ENCODE peak calls at places on chromosomes 2 and 18, in seven cellular contexts. V is Karpas-422; H is gastrocnemius medialis; T is aorta; F is CD8-positive, alpha-beta T cell; Y is lung; L is tibial nerve. R is an unnamed sample. For H3K9me3, the result is how much of the 10 kb centered on the place peaks cover.

GRCh38 chr2:149741646-149742045 is 154.1 kb upstream of the MMADHC start:
- DNase-seq in L (no peak), H (no peak), V (no peak), F (no peak), T (no peak), Y (no peak), R (no peak)

GRCh38 chr2:52222128-52222527 is 1190.2 kb upstream of the NRXN1 start:
- DNase-seq in L (no peak), T (no peak), V (no peak), F (no peak), H (no peak), Y (no peak), R (no peak)

GRCh38 chr2:109124982-109125594 is 3.9 kb upstream of the SH3RF3 start:
- DNase-seq in V (no peak), Y (no peak), F (no peak), L (no peak), H (no peak), T (peak), R (no peak)

GRCh38 chr18:9348079-9348671 is 13.6 kb downstream of the TWSG1 start:
- DNase-seq in T (no peak), Y (no peak), H (no peak), V (no peak), F (no peak), L (no peak), R (no peak)

GRCh38 chr2:119469131-119469530 is 37.5 kb downstream of the TMEM37 start:
- DNase-seq in Y (no peak), T (no peak), F (no peak), H (no peak), V (no peak), L (no peak), R (no peak)

GRCh38 chr2:103959174-103960125 is 894.5 kb upstream of the POU3F3 start:
- DNase-seq in T (no peak), V (peak), F (no peak), L (no peak), H (no peak), Y (no peak), R (peak)

GRCh38 chr2:85353876-85354285 is 447 bp downstream of the RETSAT start:
- DNase-seq in Y (peak), T (no peak), V (peak), H (peak), L (no peak), F (no peak), R (peak)

GRCh38 chr2:217711236-217711635 is 291.6 kb downstream of the TNS1 start:
- DNase-seq in L (no peak), H (no peak), T (no peak), F (no peak), V (no peak), Y (no peak), R (peak)

GRCh38 chr18:21313576-21313975 is 71.5 kb downstream of the GREB1L start:
- DNase-seq in V (no peak), T (no peak), Y (no peak), L (no peak), F (no peak), H (no peak), R (no peak)

DNA sequence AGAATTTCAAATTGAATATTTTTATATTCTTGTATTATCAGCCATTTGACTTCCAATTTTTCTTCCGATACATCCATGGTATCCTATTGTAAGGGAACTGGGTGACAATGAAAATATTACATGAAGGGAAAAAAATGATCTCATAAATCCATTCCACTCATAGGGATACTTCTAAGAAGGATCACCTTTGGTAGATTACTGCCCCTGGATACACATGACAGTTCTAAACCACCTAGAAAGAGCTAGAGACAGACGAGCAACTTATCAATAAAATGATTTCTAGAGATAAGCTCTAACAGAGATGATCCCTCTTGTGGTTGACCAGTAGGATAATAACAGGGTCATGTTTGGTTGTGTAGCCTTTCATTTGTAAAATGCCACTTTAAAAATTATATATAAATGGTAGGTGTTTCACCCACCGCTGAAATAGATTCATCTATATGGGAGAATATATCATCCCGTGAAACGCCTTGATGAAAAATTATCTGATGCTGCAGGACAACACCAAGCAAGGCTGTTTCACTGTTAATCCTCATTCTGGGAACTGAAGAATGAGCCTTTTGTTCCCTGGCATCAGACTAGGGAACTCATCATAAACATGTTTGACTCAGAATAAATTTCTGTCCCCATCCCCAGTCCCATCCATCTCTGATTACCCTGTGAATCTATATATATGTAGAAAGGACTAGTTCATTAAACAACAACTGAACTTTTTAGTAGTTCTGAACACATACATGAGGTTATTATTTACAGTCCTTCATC is 180.0 kb downstream of the TCF4 start:
- DNase-seq in T (no peak), V (no peak), L (no peak), F (no peak), Y (no peak), H (no peak), R (no peak)
- H3K27ac ChIP-seq in T (no peak), V (no peak), L (no peak), F (no peak), Y (no peak), H (peak), R (no peak)

GRCh38 chr2:47506436-47506835 is 103.5 kb downstream of the MSH2 start:
- DNase-seq in H (no peak), F (no peak), V (peak), Y (no peak), L (no peak), T (no peak), R (no peak)
- H3K9me3 ChIP-seq in H (under half), F (under half), V (under half), Y (under half), L (under half), T (under half), R (under half)

DNA sequence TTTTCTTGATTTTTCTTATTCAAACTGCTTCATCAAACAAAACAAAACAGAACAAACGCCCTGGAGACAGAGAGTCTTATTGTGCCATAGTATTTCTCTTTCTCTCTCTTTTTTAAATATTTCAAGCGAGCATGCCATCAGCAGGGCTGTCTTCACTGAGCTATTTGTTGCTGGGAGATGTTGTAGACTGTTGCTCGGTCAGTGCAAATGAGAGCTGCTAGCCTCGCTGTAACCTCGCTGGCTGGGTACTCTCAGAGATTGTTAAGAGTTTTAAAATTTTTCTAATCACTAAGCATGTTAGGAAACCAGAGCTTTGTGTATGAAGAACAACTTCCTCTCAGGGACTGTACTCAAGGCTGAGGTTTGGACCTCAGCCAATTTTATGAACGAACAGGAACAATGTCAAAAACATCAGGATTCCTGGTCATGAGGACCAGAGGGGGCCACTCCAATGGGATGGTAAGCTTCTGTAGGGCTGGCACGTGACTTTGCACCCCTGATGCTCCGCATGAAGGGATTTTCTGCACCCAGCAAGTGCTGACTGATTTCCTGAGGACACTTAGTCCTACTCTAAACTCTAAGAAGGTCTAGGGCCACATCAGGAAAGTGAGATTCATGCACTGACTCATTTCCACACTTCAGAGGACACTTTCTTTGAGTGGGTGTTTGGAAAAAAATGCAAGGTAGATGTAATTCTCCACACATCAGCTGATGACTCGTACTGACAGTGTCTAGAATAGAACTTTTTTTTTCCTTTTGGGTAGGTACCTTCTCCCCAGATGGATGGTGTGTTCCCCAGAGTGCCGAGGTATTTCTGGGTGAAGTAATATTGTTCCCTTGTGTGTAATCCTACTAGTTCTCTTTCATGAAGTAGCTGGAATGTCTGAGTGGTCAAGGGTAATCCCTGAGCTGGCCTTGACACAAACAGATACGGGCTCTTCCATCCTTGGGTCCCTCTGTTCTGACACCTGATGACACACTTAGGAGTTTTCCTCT is 59.7 kb upstream of the IL1R1 start:
- DNase-seq in V (no peak), T (no peak), Y (peak), F (peak), L (no peak), H (no peak), R (no peak)
- H3K4me3 ChIP-seq in V (no peak), T (no peak), Y (no peak), F (peak), L (no peak), H (no peak), R (no peak)

GRCh38 chr2:136234261-136234660 is 116.3 kb upstream of the CXCR4 start:
- DNase-seq in F (no peak), T (no peak), V (no peak), H (no peak), L (no peak), Y (no peak), R (no peak)

GRCh38 chr2:136230471-136230870 is 112.5 kb upstream of the CXCR4 start:
- DNase-seq in Y (no peak), H (no peak), T (no peak), L (no peak), F (no peak), V (no peak), R (no peak)

GRCh38 chr2:136235451-136236418 is 117.8 kb upstream of the CXCR4 start:
- DNase-seq in F (no peak), H (no peak), V (no peak), T (no peak), Y (no peak), L (no peak), R (no peak)

GRCh38 chr2:136233315-136233714 is 115.4 kb upstream of the CXCR4 start:
- DNase-seq in V (no peak), Y (no peak), L (no peak), H (no peak), T (no peak), F (no peak), R (no peak)

DNA sequence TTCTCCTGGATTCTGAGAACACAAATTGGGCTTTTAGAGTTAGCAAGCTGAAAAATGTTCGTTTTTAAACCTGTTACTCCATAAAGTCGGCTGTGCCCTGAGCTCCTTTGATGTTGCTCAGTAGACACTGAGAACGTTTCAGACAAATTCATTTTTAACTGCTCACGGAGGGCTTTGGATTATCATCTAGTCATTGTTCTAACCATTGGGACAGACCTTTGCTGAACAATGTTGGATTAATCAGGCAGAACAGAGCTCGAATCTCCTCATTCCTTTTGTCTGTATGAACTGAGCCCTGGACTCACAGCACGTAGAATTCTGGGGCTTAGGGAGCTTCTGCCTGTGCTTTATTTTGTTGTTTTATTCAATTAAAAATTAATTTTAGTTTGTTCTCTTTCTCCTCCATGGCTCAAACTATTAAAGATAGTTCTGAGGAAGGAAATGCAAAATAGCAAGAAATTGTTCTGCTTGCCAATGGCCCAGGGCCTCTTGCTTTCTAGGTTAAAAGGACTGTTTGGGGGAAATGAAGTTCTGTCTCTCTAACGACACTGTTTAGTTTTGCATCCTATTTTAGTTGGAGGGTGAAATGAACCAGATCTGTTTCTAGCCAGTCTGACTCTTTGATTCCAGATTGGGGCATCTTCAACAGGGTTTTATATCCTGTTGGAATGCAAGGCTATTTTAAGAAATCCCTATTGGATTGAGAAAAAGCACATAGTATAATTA is 114.7 kb upstream of the CXCR4 start:
- DNase-seq in F (no peak), Y (no peak), T (no peak), V (no peak), L (no peak), H (no peak), R (no peak)
- H3K27ac ChIP-seq in F (no peak), Y (no peak), T (no peak), V (no peak), L (no peak), H (no peak), R (no peak)